ENCODE peak calls at places on chromosomes 12 and 14, in seven cellular contexts. Z, P, J, V, A, M and E are unnamed samples.
A peak's percentile ranks its signal among the peaks of the same experiment; 100 is the strongest.

GRCh38 chr12:31897791-31898503 is 61.3 kb upstream of the RESF1 start:
- DNase-seq in J (peak; percentile 46), M (no peak), A (no peak), Z (peak; percentile 39), P (no peak), V (no peak), E (no peak)

GRCh38 chr12:76888775-76889174 is 10.0 kb upstream of the CSRP2 start:
- DNase-seq in A (no peak), M (no peak), Z (no peak), V (no peak), J (no peak), P (no peak), E (no peak)

GRCh38 chr12:48019639-48020265 is 15.5 kb upstream of the COL2A1 start:
- DNase-seq in J (no peak), P (no peak), M (no peak), V (no peak), A (no peak), Z (no peak), E (no peak)

GRCh38 chr14:101101456-101102056 is 198.0 kb upstream of the RTL1 start:
- DNase-seq in V (no peak), M (no peak), A (no peak), Z (peak; percentile 12), J (peak; percentile 29), P (no peak), E (no peak)

GRCh38 chr14:67766035-67766680 is 50.2 kb downstream of the ZFYVE26 start:
- DNase-seq in A (no peak), M (no peak), P (no peak), J (no peak), Z (no peak), V (no peak), E (no peak)

GRCh38 chr12:46549527-46550265 is 177.1 kb upstream of the SLC38A2 start:
- DNase-seq in V (no peak), M (no peak), J (no peak), P (peak; percentile 85), A (peak; percentile 35), Z (no peak), E (no peak)

GRCh38 chr12:56028511-56029165 is 7.8 kb downstream of the IKZF4 start:
- DNase-seq in Z (no peak), P (no peak), V (no peak), A (no peak), J (no peak), M (no peak), E (no peak)

GRCh38 chr12:26187014-26187413 is 8.4 kb upstream of the SSPN start:
- DNase-seq in J (no peak), P (no peak), Z (no peak), M (no peak), A (no peak), V (no peak), E (no peak)

GRCh38 chr12:11731455-11731854 is 82.0 kb downstream of the ETV6 start:
- DNase-seq in V (no peak), M (no peak), P (peak; percentile 62), Z (no peak), A (no peak), J (no peak), E (no peak)

GRCh38 chr12:132825861-132826260 is 2.8 kb downstream of the GOLGA3 start:
- DNase-seq in V (no peak), A (no peak), M (no peak), Z (no peak), J (no peak), P (no peak), E (no peak)

GRCh38 chr12:109482894-109483293 is 5.5 kb downstream of the UBE3B start:
- DNase-seq in V (no peak), P (no peak), Z (no peak), J (no peak), A (no peak), M (no peak), E (no peak)

GRCh38 chr12:124143726-124144125 is 151.2 kb upstream of the RFLNA start:
- DNase-seq in V (no peak), A (no peak), Z (no peak), J (no peak), P (no peak), M (no peak), E (no peak)

GRCh38 chr12:65364021-65364420 is 85.5 kb downstream of the MSRB3 start:
- DNase-seq in A (no peak), J (no peak), M (no peak), P (peak; percentile 54), V (no peak), Z (no peak), E (no peak)

GRCh38 chr14:67411375-67411774 is 590 bp downstream of the PLEK2 start:
- DNase-seq in J (no peak), A (no peak), P (no peak), M (no peak), V (no peak), Z (no peak), E (no peak)

GRCh38 chr12:24661657-24662096 is 287.2 kb downstream of the BCAT1 start:
- DNase-seq in V (no peak), M (no peak), J (no peak), Z (no peak), P (peak; percentile 16), A (no peak), E (no peak)

GRCh38 chr12:40015360-40015759 is 90.5 kb downstream of the SLC2A13 start:
- DNase-seq in M (no peak), V (no peak), J (peak; percentile 18), Z (no peak), P (no peak), A (no peak), E (no peak)

GRCh38 chr14:23539209-23539866 is 12.2 kb downstream of the ZFHX2 start:
- DNase-seq in M (no peak), P (no peak), A (peak; percentile 51), Z (peak; percentile 79), V (no peak), J (no peak), E (no peak)

GRCh38 chr12:93712204-93712603 is 35.0 kb downstream of the CRADD start:
- DNase-seq in J (no peak), M (no peak), P (no peak), V (no peak), A (no peak), Z (no peak), E (no peak)

GRCh38 chr14:74574092-74574438 is 38.0 kb downstream of the LTBP2 start:
- DNase-seq in V (no peak), A (peak; percentile 18), Z (no peak), P (no peak), M (no peak), J (no peak), E (no peak)

GRCh38 chr14:77133718-77134338 is 7.8 kb downstream of the ZDHHC22 start:
- DNase-seq in J (peak; percentile 65), M (no peak), A (peak; percentile 84), Z (peak; percentile 49), P (peak; percentile 36), V (peak; percentile 25), E (peak; percentile 28)

GRCh38 chr12:117098361-117099217 is 627 bp downstream of the TESC start:
- DNase-seq in V (no peak), M (no peak), P (no peak), J (no peak), A (peak; percentile 37), Z (peak; percentile 55), E (no peak)

GRCh38 chr12:56476972-56477432 is 8.6 kb downstream of the SPRYD4 start:
- DNase-seq in P (no peak), A (no peak), Z (peak; percentile 20), J (no peak), M (no peak), V (no peak), E (no peak)

GRCh38 chr14:49868720-49869114 is 16.1 kb upstream of the NEMF start:
- DNase-seq in V (no peak), A (no peak), Z (no peak), J (no peak), P (no peak), M (no peak), E (no peak)

GRCh38 chr12:26134540-26134939 is 9.7 kb upstream of the BHLHE41 start:
- DNase-seq in M (no peak), A (no peak), Z (no peak), J (no peak), P (no peak), V (no peak), E (no peak)

GRCh38 chr12:91098942-91099341 is 12.4 kb downstream of the LUM start:
- DNase-seq in M (no peak), V (no peak), Z (no peak), P (peak; percentile 94), A (no peak), J (peak; percentile 37), E (no peak)

GRCh38 chr12:102879144-102879763 is 37.8 kb downstream of the PAH start:
- DNase-seq in Z (peak; percentile 72), P (peak; percentile 63), M (no peak), A (peak; percentile 8), V (no peak), J (peak; percentile 78), E (peak; percentile 72)

GRCh38 chr12:39236994-39237393 is 205.9 kb downstream of the KIF21A start:
- DNase-seq in J (peak; percentile 30), V (no peak), A (no peak), P (peak; percentile 14), M (no peak), Z (no peak), E (no peak)

GRCh38 chr14:75427482-75428229 is at the start of gene JDP2:
- DNase-seq in J (peak; percentile 71), Z (peak; percentile 85), A (peak; percentile 40), V (no peak), M (peak; percentile 6), P (peak; percentile 86), E (no peak)

GRCh38 chr14:74290415-74290814 is 12.3 kb downstream of the ABCD4 start:
- DNase-seq in V (no peak), J (peak; percentile 27), P (no peak), Z (peak; percentile 73), A (peak; percentile 20), M (no peak), E (no peak)

GRCh38 chr12:65022960-65023359 is 98.1 kb downstream of the WIF1 start:
- DNase-seq in M (no peak), J (no peak), Z (no peak), V (no peak), P (no peak), A (no peak), E (no peak)

GRCh38 chr14:97077253-97077653 is 280.1 kb downstream of the VRK1 start:
- DNase-seq in Z (no peak), P (peak; percentile 88), M (no peak), J (peak; percentile 14), A (no peak), V (no peak), E (no peak)

GRCh38 chr12:64583395-64584172 is 26.7 kb upstream of the RASSF3 start:
- DNase-seq in V (no peak), P (peak; percentile 55), J (no peak), Z (no peak), M (no peak), A (peak; percentile 11), E (no peak)

GRCh38 chr12:120101182-120101581 is 15.4 kb downstream of the RAB35 start:
- DNase-seq in M (no peak), P (no peak), V (no peak), Z (no peak), A (no peak), J (no peak), E (no peak)

GRCh38 chr14:29716150-29716549 is 211.5 kb downstream of the PRKD1 start:
- DNase-seq in A (no peak), M (no peak), Z (no peak), J (no peak), P (peak; percentile 72), V (no peak), E (peak; percentile 60)

GRCh38 chr12:120799417-120800045 is 73.9 kb downstream of the ACADS start:
- DNase-seq in P (no peak), M (no peak), A (no peak), Z (no peak), J (no peak), V (no peak), E (no peak)

GRCh38 chr14:77024171-77024627 is 4.3 kb downstream of the IRF2BPL start:
- DNase-seq in P (no peak), V (no peak), J (peak; percentile 73), A (peak; percentile 85), Z (no peak), M (peak; percentile 52), E (peak; percentile 65)

GRCh38 chr14:32417956-32418552 is 89.0 kb downstream of the AKAP6 start:
- DNase-seq in J (peak; percentile 95), M (no peak), V (no peak), P (peak; percentile 64), A (no peak), Z (no peak), E (no peak)